ENCODE peak calls at places on chromosomes 4 and X, in ten cellular contexts. Y is stimulated activated CD4-positive, alpha-beta T cell treated with anti-CD3 and anti-CD28 coated beads, Interleukin-15, amount 100 ng/mL, for 1 hour; S is fibroblast of mammary gland; Z is natural killer cell treated with Interleukin-12 subunit alpha and Interleukin-12 subunit beta and Interleukin-15 and Interleukin-18, amount 100 ng/mL, for 72 hours; E is AG08396; X is NB4; R is ACHN; L is SK-N-SH; J is HT1080; B is HuH-7. Q is an unnamed sample.

GRCh38 chr4:105147226-105148151 is 813 bp downstream of the TET2 start:
- DNase-seq in Y (no peak), X (peak), J (peak), E (peak), B (peak), R (peak), L (peak), Z (no peak), S (peak), Q (peak)

GRCh38 chr4:73732759-73733431 is 7.5 kb upstream of the CXCL8 start:
- DNase-seq in X (no peak), J (no peak), E (no peak), R (no peak), Z (no peak), Y (no peak), L (no peak), B (no peak), S (no peak), Q (no peak)

GRCh38 chr4:40736910-40737309 is 12.8 kb upstream of the NSUN7 start:
- DNase-seq in R (peak), E (no peak), J (peak), X (peak), L (peak), Z (no peak), B (no peak), S (peak), Y (no peak), Q (peak)

GRCh38 chr4:3291411-3291968 is 1.3 kb upstream of the RGS12 start:
- DNase-seq in R (no peak), Z (no peak), J (no peak), Y (no peak), E (no peak), B (peak), S (no peak), L (no peak), X (no peak), Q (peak)

GRCh38 chrX:47854474-47854873 is 17.8 kb downstream of the ZNF81 start:
- DNase-seq in B (no peak), J (no peak), R (peak), S (peak), E (no peak), L (peak), Z (no peak), Y (no peak), X (peak), Q (no peak)

GRCh38 chr4:153512162-153512852 is 46.1 kb downstream of the TMEM131L start:
- DNase-seq in Y (no peak), J (no peak), B (no peak), Z (no peak), X (no peak), L (no peak), E (no peak), S (no peak), R (no peak), Q (no peak)

GRCh38 chr4:80465238-80465637 is 129.7 kb downstream of the CFAP299 start:
- DNase-seq in Z (no peak), J (no peak), B (no peak), Y (no peak), X (no peak), S (no peak), L (no peak), E (peak), R (no peak), Q (peak)

GRCh38 chr4:678331-678734 is 4.0 kb downstream of the MYL5 start:
- DNase-seq in L (no peak), E (no peak), Y (no peak), R (no peak), Z (no peak), S (no peak), B (no peak), J (no peak), X (no peak), Q (no peak)

GRCh38 chr4:52750819-52751348 is 341 bp downstream of the ERVMER34-1 start:
- DNase-seq in X (no peak), E (peak), S (peak), J (no peak), L (no peak), Z (no peak), Y (no peak), R (no peak), B (peak), Q (no peak)

Q was measured in kidney glomerular epithelial cell.